ENCODE peak calls at places on chromosomes 13 and 19, in nine cellular contexts. One of them, this sample, is unnamed.

GRCh38 chr13:82356667-82357066 is 1525.6 kb downstream of the SLITRK1 start:
- DNase-seq in pons: peak
- DNase-seq in HEK293T: peak
- DNase-seq in esophagus muscularis mucosa: no peak
- DNase-seq in IMR-90: no peak
- DNase-seq in pancreas: no peak
- DNase-seq in Peyer's patch: no peak
- DNase-seq in stimulated activated CD8-positive, alpha-beta memory T cell treated with anti-CD3 and anti-CD28 coated beads, Interleukin-15, amount 100 ng/mL, for 4 hours: no peak
- DNase-seq in T-cell: no peak
- DNase-seq in this sample: no peak

GRCh38 chr13:19153782-19154450 is 27.7 kb downstream of the TUBA3C start:
- DNase-seq in pons: no peak
- DNase-seq in HEK293T: peak
- DNase-seq in esophagus muscularis mucosa: no peak
- DNase-seq in IMR-90: no peak
- DNase-seq in pancreas: no peak
- DNase-seq in Peyer's patch: no peak
- DNase-seq in stimulated activated CD8-positive, alpha-beta memory T cell treated with anti-CD3 and anti-CD28 coated beads, Interleukin-15, amount 100 ng/mL, for 4 hours: no peak
- DNase-seq in T-cell: no peak
- DNase-seq in this sample: no peak

GRCh38 chr19:5152767-5153532 is 184.0 kb downstream of the KDM4B start:
- DNase-seq in pons: no peak
- DNase-seq in HEK293T: no peak
- DNase-seq in esophagus muscularis mucosa: no peak
- DNase-seq in IMR-90: no peak
- DNase-seq in pancreas: no peak
- DNase-seq in Peyer's patch: no peak
- DNase-seq in stimulated activated CD8-positive, alpha-beta memory T cell treated with anti-CD3 and anti-CD28 coated beads, Interleukin-15, amount 100 ng/mL, for 4 hours: no peak
- DNase-seq in T-cell: no peak
- DNase-seq in this sample: no peak

GRCh38 chr19:49663224-49663623 is 2.4 kb downstream of the IRF3 start:
- DNase-seq in pons: no peak
- DNase-seq in HEK293T: no peak
- DNase-seq in esophagus muscularis mucosa: no peak
- DNase-seq in IMR-90: no peak
- DNase-seq in pancreas: no peak
- DNase-seq in Peyer's patch: no peak
- DNase-seq in stimulated activated CD8-positive, alpha-beta memory T cell treated with anti-CD3 and anti-CD28 coated beads, Interleukin-15, amount 100 ng/mL, for 4 hours: no peak
- DNase-seq in T-cell: no peak
- DNase-seq in this sample: no peak

GRCh38 chr19:3442487-3443071 is 37.7 kb downstream of the SMIM24 start:
- DNase-seq in pons: no peak
- DNase-seq in HEK293T: no peak
- DNase-seq in esophagus muscularis mucosa: no peak
- DNase-seq in IMR-90: no peak
- DNase-seq in pancreas: no peak
- DNase-seq in Peyer's patch: no peak
- DNase-seq in stimulated activated CD8-positive, alpha-beta memory T cell treated with anti-CD3 and anti-CD28 coated beads, Interleukin-15, amount 100 ng/mL, for 4 hours: no peak
- DNase-seq in T-cell: no peak
- DNase-seq in this sample: no peak

GRCh38 chr19:38023661-38024574 is 116.9 kb downstream of the SIPA1L3 start:
- DNase-seq in pons: no peak
- DNase-seq in HEK293T: no peak
- DNase-seq in esophagus muscularis mucosa: no peak
- DNase-seq in IMR-90: no peak
- DNase-seq in pancreas: no peak
- DNase-seq in Peyer's patch: no peak
- DNase-seq in stimulated activated CD8-positive, alpha-beta memory T cell treated with anti-CD3 and anti-CD28 coated beads, Interleukin-15, amount 100 ng/mL, for 4 hours: no peak
- DNase-seq in T-cell: no peak
- DNase-seq in this sample: peak

GRCh38 chr19:2964874-2965273 is 12.5 kb upstream of the TLE6 start:
- DNase-seq in pons: no peak
- DNase-seq in HEK293T: no peak
- DNase-seq in esophagus muscularis mucosa: no peak
- DNase-seq in IMR-90: no peak
- DNase-seq in pancreas: no peak
- DNase-seq in Peyer's patch: no peak
- DNase-seq in stimulated activated CD8-positive, alpha-beta memory T cell treated with anti-CD3 and anti-CD28 coated beads, Interleukin-15, amount 100 ng/mL, for 4 hours: no peak
- DNase-seq in T-cell: no peak
- DNase-seq in this sample: no peak

GRCh38 chr13:42123600-42123999 is 75.2 kb downstream of the DGKH start:
- DNase-seq in pons: no peak
- DNase-seq in HEK293T: no peak
- DNase-seq in esophagus muscularis mucosa: no peak
- DNase-seq in IMR-90: no peak
- DNase-seq in pancreas: no peak
- DNase-seq in Peyer's patch: no peak
- DNase-seq in stimulated activated CD8-positive, alpha-beta memory T cell treated with anti-CD3 and anti-CD28 coated beads, Interleukin-15, amount 100 ng/mL, for 4 hours: no peak
- DNase-seq in T-cell: no peak
- DNase-seq in this sample: no peak